ENCODE peak calls at places on chromosomes 11 and 22, in nine cellular contexts. One of them, this sample, is unnamed.

GRCh38 chr11:96235725-96236124 is 107.3 kb downstream of the MAML2 start:
- DNase-seq in kidney: no peak
- DNase-seq in BJ: no peak
- DNase-seq in WERI-Rb-1: no peak
- DNase-seq in pancreas: no peak
- DNase-seq in fibroblast of villous mesenchyme: peak
- DNase-seq in bronchial epithelial cell: no peak
- DNase-seq in mammary epithelial cell: no peak
- DNase-seq in endodermal cell: no peak
- DNase-seq in this sample: no peak

GRCh38 chr11:46519351-46519750 is 74.5 kb downstream of the AMBRA1 start:
- DNase-seq in pancreas: no peak
- DNase-seq in bronchial epithelial cell: no peak
- DNase-seq in BJ: no peak
- DNase-seq in fibroblast of villous mesenchyme: no peak
- DNase-seq in WERI-Rb-1: no peak
- DNase-seq in endodermal cell: no peak
- DNase-seq in kidney: no peak
- DNase-seq in mammary epithelial cell: no peak
- DNase-seq in this sample: no peak

GRCh38 chr11:110526323-110526722 is 96.6 kb downstream of the FDX1 start:
- DNase-seq in pancreas: no peak
- DNase-seq in mammary epithelial cell: peak
- DNase-seq in BJ: no peak
- DNase-seq in bronchial epithelial cell: no peak
- DNase-seq in endodermal cell: no peak
- DNase-seq in fibroblast of villous mesenchyme: no peak
- DNase-seq in kidney: no peak
- DNase-seq in WERI-Rb-1: no peak
- DNase-seq in this sample: no peak

GRCh38 chr22:19142394-19142793 is 2.1 kb downstream of the ESS2 start:
- DNase-seq in endodermal cell: no peak
- DNase-seq in kidney: no peak
- DNase-seq in pancreas: no peak
- DNase-seq in mammary epithelial cell: no peak
- DNase-seq in bronchial epithelial cell: no peak
- DNase-seq in fibroblast of villous mesenchyme: no peak
- DNase-seq in BJ: no peak
- DNase-seq in WERI-Rb-1: no peak
- DNase-seq in this sample: no peak

GRCh38 chr22:17746916-17747315 is 27.4 kb downstream of the BID start:
- DNase-seq in pancreas: no peak
- DNase-seq in endodermal cell: no peak
- DNase-seq in bronchial epithelial cell: no peak
- DNase-seq in kidney: no peak
- DNase-seq in mammary epithelial cell: no peak
- DNase-seq in fibroblast of villous mesenchyme: no peak
- DNase-seq in BJ: no peak
- DNase-seq in WERI-Rb-1: no peak
- DNase-seq in this sample: no peak

GRCh38 chr11:78192911-78193341 is 4.2 kb downstream of the USP35 start:
- DNase-seq in endodermal cell: no peak
- DNase-seq in BJ: no peak
- DNase-seq in pancreas: no peak
- DNase-seq in mammary epithelial cell: no peak
- DNase-seq in bronchial epithelial cell: no peak
- DNase-seq in kidney: no peak
- DNase-seq in WERI-Rb-1: no peak
- DNase-seq in fibroblast of villous mesenchyme: peak
- DNase-seq in this sample: no peak

GRCh38 chr11:71118671-71119250 is 133.6 kb downstream of the SHANK2 start:
- DNase-seq in pancreas: no peak
- DNase-seq in fibroblast of villous mesenchyme: no peak
- DNase-seq in bronchial epithelial cell: no peak
- DNase-seq in mammary epithelial cell: no peak
- DNase-seq in WERI-Rb-1: no peak
- DNase-seq in kidney: peak
- DNase-seq in endodermal cell: no peak
- DNase-seq in BJ: no peak
- DNase-seq in this sample: no peak

GRCh38 chr11:46315783-46316563 is 31.3 kb upstream of the DGKZ start:
- DNase-seq in bronchial epithelial cell: no peak
- DNase-seq in fibroblast of villous mesenchyme: no peak
- DNase-seq in BJ: no peak
- DNase-seq in pancreas: peak
- DNase-seq in endodermal cell: no peak
- DNase-seq in mammary epithelial cell: no peak
- DNase-seq in kidney: no peak
- DNase-seq in WERI-Rb-1: no peak
- DNase-seq in this sample: no peak

GRCh38 chr11:62256281-62256680 is 13.7 kb upstream of the SCGB2A2 start:
- DNase-seq in kidney: no peak
- DNase-seq in pancreas: no peak
- DNase-seq in endodermal cell: no peak
- DNase-seq in BJ: no peak
- DNase-seq in fibroblast of villous mesenchyme: no peak
- DNase-seq in WERI-Rb-1: no peak
- DNase-seq in mammary epithelial cell: no peak
- DNase-seq in bronchial epithelial cell: peak
- DNase-seq in this sample: peak

GRCh38 chr11:82791779-82792178 is 58.1 kb upstream of the FAM181B start:
- DNase-seq in WERI-Rb-1: no peak
- DNase-seq in BJ: no peak
- DNase-seq in kidney: no peak
- DNase-seq in mammary epithelial cell: no peak
- DNase-seq in pancreas: no peak
- DNase-seq in fibroblast of villous mesenchyme: no peak
- DNase-seq in bronchial epithelial cell: no peak
- DNase-seq in endodermal cell: no peak
- DNase-seq in this sample: no peak

GRCh38 chr11:62337682-62338181 is 484 bp downstream of the ASRGL1 start:
- DNase-seq in endodermal cell: peak
- DNase-seq in fibroblast of villous mesenchyme: no peak
- DNase-seq in WERI-Rb-1: peak
- DNase-seq in pancreas: peak
- DNase-seq in BJ: no peak
- DNase-seq in bronchial epithelial cell: no peak
- DNase-seq in mammary epithelial cell: peak
- DNase-seq in kidney: peak
- DNase-seq in this sample: no peak

GRCh38 chr11:120660024-120660565 is 148.5 kb downstream of the GRIK4 start:
- DNase-seq in WERI-Rb-1: peak
- DNase-seq in kidney: no peak
- DNase-seq in pancreas: no peak
- DNase-seq in endodermal cell: peak
- DNase-seq in bronchial epithelial cell: peak
- DNase-seq in fibroblast of villous mesenchyme: peak
- DNase-seq in BJ: no peak
- DNase-seq in mammary epithelial cell: peak
- DNase-seq in this sample: peak

GRCh38 chr22:21032843-21033688 is 705 bp upstream of the SLC7A4 start:
- DNase-seq in WERI-Rb-1: no peak
- DNase-seq in endodermal cell: no peak
- DNase-seq in bronchial epithelial cell: no peak
- DNase-seq in mammary epithelial cell: no peak
- DNase-seq in fibroblast of villous mesenchyme: no peak
- DNase-seq in kidney: no peak
- DNase-seq in BJ: no peak
- DNase-seq in pancreas: no peak
- DNase-seq in this sample: no peak

GRCh38 chr11:116513894-116514293 is 258.9 kb downstream of the BUD13 start:
- DNase-seq in WERI-Rb-1: peak
- DNase-seq in mammary epithelial cell: no peak
- DNase-seq in BJ: no peak
- DNase-seq in bronchial epithelial cell: peak
- DNase-seq in fibroblast of villous mesenchyme: peak
- DNase-seq in pancreas: no peak
- DNase-seq in kidney: no peak
- DNase-seq in endodermal cell: peak
- DNase-seq in this sample: peak

GRCh38 chr11:87263979-87264378 is 226.2 kb downstream of the TMEM135 start:
- DNase-seq in kidney: no peak
- DNase-seq in mammary epithelial cell: no peak
- DNase-seq in BJ: no peak
- DNase-seq in pancreas: no peak
- DNase-seq in endodermal cell: no peak
- DNase-seq in bronchial epithelial cell: no peak
- DNase-seq in WERI-Rb-1: no peak
- DNase-seq in fibroblast of villous mesenchyme: no peak
- DNase-seq in this sample: no peak

GRCh38 chr11:82730286-82730685 is 3.4 kb downstream of the FAM181B start:
- DNase-seq in mammary epithelial cell: peak
- DNase-seq in BJ: no peak
- DNase-seq in kidney: no peak
- DNase-seq in fibroblast of villous mesenchyme: no peak
- DNase-seq in pancreas: no peak
- DNase-seq in endodermal cell: no peak
- DNase-seq in bronchial epithelial cell: peak
- DNase-seq in WERI-Rb-1: no peak
- DNase-seq in this sample: no peak

DNA sequence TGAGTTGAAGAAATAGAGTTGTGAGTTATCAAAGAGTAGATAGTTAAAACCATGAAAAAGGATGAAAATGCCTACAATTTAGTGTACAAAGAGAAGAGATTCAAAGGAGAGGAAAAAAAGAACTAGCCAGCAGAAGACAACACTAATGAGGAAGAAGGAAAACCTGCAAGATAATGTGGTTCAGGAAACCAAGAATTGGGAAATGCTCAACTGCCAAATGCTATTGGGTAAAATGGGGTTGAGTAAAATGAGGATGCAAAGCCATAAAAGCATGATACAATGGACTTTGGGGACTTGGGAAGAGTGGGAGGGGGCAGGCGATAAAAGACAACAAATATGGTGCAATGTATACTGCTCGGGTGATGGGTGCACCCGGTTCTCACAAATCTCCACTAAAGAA is 7.6 kb upstream of the OR52K2 start:
- DNase-seq in fibroblast of villous mesenchyme: no peak
- DNase-seq in pancreas: no peak
- DNase-seq in WERI-Rb-1: no peak
- DNase-seq in bronchial epithelial cell: no peak
- DNase-seq in endodermal cell: no peak
- DNase-seq in kidney: no peak
- DNase-seq in BJ: no peak
- DNase-seq in mammary epithelial cell: no peak
- DNase-seq in this sample: no peak
- TF ChIP-seq CTCF in fibroblast of villous mesenchyme: no peak
- TF ChIP-seq CTCF in pancreas: no peak
- TF ChIP-seq CTCF in WERI-Rb-1: no peak
- TF ChIP-seq CTCF in bronchial epithelial cell: no peak
- TF ChIP-seq CTCF in endodermal cell: no peak
- TF ChIP-seq CTCF in kidney: no peak
- TF ChIP-seq CTCF in BJ: no peak
- TF ChIP-seq CTCF in mammary epithelial cell: no peak
- TF ChIP-seq CTCF in this sample: no peak

GRCh38 chr11:118086913-118087768 is at the start of gene SMIM35:
- DNase-seq in pancreas: no peak
- DNase-seq in fibroblast of villous mesenchyme: no peak
- DNase-seq in endodermal cell: no peak
- DNase-seq in WERI-Rb-1: no peak
- DNase-seq in mammary epithelial cell: no peak
- DNase-seq in BJ: no peak
- DNase-seq in bronchial epithelial cell: no peak
- DNase-seq in kidney: no peak
- DNase-seq in this sample: no peak
- H3K4me3 ChIP-seq in pancreas: no peak
- H3K4me3 ChIP-seq in fibroblast of villous mesenchyme: no peak
- H3K4me3 ChIP-seq in endodermal cell: no peak
- H3K4me3 ChIP-seq in WERI-Rb-1: no peak
- H3K4me3 ChIP-seq in mammary epithelial cell: no peak
- H3K4me3 ChIP-seq in BJ: no peak
- H3K4me3 ChIP-seq in bronchial epithelial cell: no peak
- H3K4me3 ChIP-seq in kidney: no peak
- H3K4me3 ChIP-seq in this sample: no peak

DNA sequence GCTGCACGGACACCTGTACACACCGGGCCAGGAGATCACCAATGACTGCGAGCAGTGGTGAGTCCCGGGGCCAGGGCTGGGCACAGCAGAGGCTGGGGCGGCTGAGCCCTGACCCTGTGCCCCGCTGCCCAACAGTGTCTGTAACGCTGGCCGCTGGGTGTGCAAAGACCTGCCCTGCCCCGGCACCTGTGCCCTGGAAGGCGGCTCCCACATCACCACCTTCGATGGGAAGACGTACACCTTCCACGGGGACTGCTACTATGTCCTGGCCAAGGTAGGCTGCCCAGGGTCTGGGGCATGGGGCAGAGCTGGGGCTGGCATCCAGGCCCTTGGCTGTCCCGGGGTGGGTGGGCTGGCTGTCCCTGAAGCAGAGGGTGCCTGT is 7.7 kb downstream of the MUC2 start:
- DNase-seq in fibroblast of villous mesenchyme: no peak
- DNase-seq in WERI-Rb-1: no peak
- DNase-seq in BJ: no peak
- DNase-seq in bronchial epithelial cell: no peak
- DNase-seq in kidney: peak
- DNase-seq in endodermal cell: peak
- DNase-seq in mammary epithelial cell: no peak
- DNase-seq in pancreas: no peak
- DNase-seq in this sample: no peak
- TF ChIP-seq CTCF in fibroblast of villous mesenchyme: no peak
- TF ChIP-seq CTCF in WERI-Rb-1: no peak
- TF ChIP-seq CTCF in BJ: no peak
- TF ChIP-seq CTCF in bronchial epithelial cell: no peak
- TF ChIP-seq CTCF in kidney: no peak
- TF ChIP-seq CTCF in endodermal cell: no peak
- TF ChIP-seq CTCF in mammary epithelial cell: no peak
- TF ChIP-seq CTCF in pancreas: no peak
- TF ChIP-seq CTCF in this sample: no peak

GRCh38 chr11:13874596-13874995 is 87.9 kb upstream of the SPON1 start:
- DNase-seq in mammary epithelial cell: no peak
- DNase-seq in fibroblast of villous mesenchyme: no peak
- DNase-seq in WERI-Rb-1: no peak
- DNase-seq in bronchial epithelial cell: no peak
- DNase-seq in BJ: no peak
- DNase-seq in endodermal cell: no peak
- DNase-seq in kidney: no peak
- DNase-seq in pancreas: no peak
- DNase-seq in this sample: no peak

GRCh38 chr11:13868710-13869403 is 93.7 kb upstream of the SPON1 start:
- DNase-seq in endodermal cell: no peak
- DNase-seq in bronchial epithelial cell: peak
- DNase-seq in mammary epithelial cell: peak
- DNase-seq in BJ: no peak
- DNase-seq in WERI-Rb-1: no peak
- DNase-seq in pancreas: no peak
- DNase-seq in kidney: no peak
- DNase-seq in fibroblast of villous mesenchyme: no peak
- DNase-seq in this sample: no peak

DNA sequence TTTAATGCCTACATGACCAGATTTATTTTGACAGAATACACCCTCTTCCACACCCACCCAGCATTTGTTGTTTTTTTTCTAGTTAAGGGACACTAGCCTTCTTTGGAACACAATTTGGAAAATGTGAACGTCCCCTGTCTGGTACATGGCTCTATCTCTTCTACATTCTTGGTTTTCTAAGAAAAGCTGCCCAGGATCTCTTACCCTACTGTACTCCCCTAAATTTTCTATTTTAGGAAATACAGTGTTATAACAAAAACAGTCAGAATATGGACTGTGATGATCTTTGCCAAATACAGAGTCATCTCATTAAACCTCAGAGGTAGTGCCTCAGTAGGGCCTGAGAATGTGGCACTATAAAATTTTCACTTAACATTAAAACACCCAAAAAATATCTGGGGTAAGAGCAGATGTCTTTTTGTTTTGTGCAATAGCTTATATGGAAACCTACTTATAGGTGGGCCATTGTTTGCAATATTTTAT is 93.1 kb upstream of the SPON1 start:
- DNase-seq in BJ: no peak
- DNase-seq in WERI-Rb-1: no peak
- DNase-seq in bronchial epithelial cell: no peak
- DNase-seq in fibroblast of villous mesenchyme: no peak
- DNase-seq in kidney: no peak
- DNase-seq in pancreas: no peak
- DNase-seq in endodermal cell: no peak
- DNase-seq in mammary epithelial cell: no peak
- DNase-seq in this sample: no peak
- H3K4me3 ChIP-seq in BJ: no peak
- H3K4me3 ChIP-seq in WERI-Rb-1: no peak
- H3K4me3 ChIP-seq in bronchial epithelial cell: no peak
- H3K4me3 ChIP-seq in fibroblast of villous mesenchyme: no peak
- H3K4me3 ChIP-seq in kidney: no peak
- H3K4me3 ChIP-seq in pancreas: no peak
- H3K4me3 ChIP-seq in endodermal cell: no peak
- H3K4me3 ChIP-seq in mammary epithelial cell: no peak
- H3K4me3 ChIP-seq in this sample: no peak